ENCODE peak calls at places on chromosomes 12 and 14, in five cellular contexts. M is NCI-H146, S is hippocampal formation, V is aorta, H is tibial nerve. P is an unnamed sample.

GRCh38 chr12:74537126-74537706 is 419 bp upstream of the ATXN7L3B start:
- DNase-seq in M (peak; percentile 69), H (no peak), V (no peak), S (no peak), P (no peak)

GRCh38 chr14:102899516-102899900 is 23.0 kb upstream of the AMN start:
- DNase-seq in S (no peak), V (peak; percentile 41), H (no peak), M (no peak), P (peak; percentile 15)

GRCh38 chr12:74890237-74890599 is 319.4 kb downstream of the KCNC2 start:
- DNase-seq in M (no peak), V (no peak), H (no peak), S (no peak), P (no peak)

GRCh38 chr14:32933943-32934890 is 4.5 kb upstream of the NPAS3 start:
- DNase-seq in H (no peak), S (peak; percentile 83), V (peak; percentile 75), M (peak; percentile 37), P (no peak)

GRCh38 chr12:47967461-47968430 is 4.3 kb downstream of the TMEM106C start:
- DNase-seq in M (no peak), H (peak; percentile 20), S (no peak), V (no peak), P (no peak)

GRCh38 chr12:66693901-66694513 is 15.1 kb upstream of the GRIP1 start:
- DNase-seq in H (peak; percentile 78), S (no peak), V (no peak), M (peak; percentile 57), P (no peak)

GRCh38 chr12:3515506-3515905 is 24.5 kb downstream of the PRMT8 start:
- DNase-seq in V (no peak), M (peak; percentile 13), H (no peak), S (no peak), P (no peak)

GRCh38 chr12:109919466-109919865 is 19.4 kb downstream of the TCHP start:
- DNase-seq in M (no peak), S (no peak), H (no peak), V (no peak), P (no peak)

GRCh38 chr12:124321556-124322270 is 26.8 kb downstream of the RFLNA start:
- DNase-seq in S (no peak), V (no peak), M (no peak), H (no peak), P (no peak)

GRCh38 chr14:86575141-86575540 is 1045.2 kb downstream of the FLRT2 start:
- DNase-seq in M (no peak), V (no peak), H (no peak), S (no peak), P (no peak)

GRCh38 chr12:11885261-11886038 is 185.3 kb upstream of the BCL2L14 start:
- DNase-seq in H (no peak), S (no peak), V (no peak), M (peak; percentile 100), P (peak; percentile 80)

GRCh38 chr14:61569308-61569707 is 126.0 kb upstream of the HIF1A start:
- DNase-seq in S (no peak), H (no peak), M (no peak), V (no peak), P (no peak)

P was measured in breast epithelium.